ENCODE peak calls at places on chromosomes 12 and 14, in five cellular contexts. S is foreskin fibroblast, M is PC-3, H is AG04450, F is astrocyte of the spinal cord. C is an unnamed sample.

GRCh38 chr14:104094709-104095425 is 9.4 kb downstream of the ASPG start:
- DNase-seq in M (peak), S (peak), F (peak), H (no peak), C (peak)

GRCh38 chr12:92829683-92830282 is 99.3 kb downstream of the EEA1 start:
- DNase-seq in M (no peak), H (no peak), S (no peak), F (no peak), C (no peak)

GRCh38 chr12:42588308-42588836 is 1.2 kb downstream of the PRICKLE1 start:
- DNase-seq in S (no peak), F (no peak), M (peak), H (no peak), C (no peak)

GRCh38 chr14:71244341-71244740 is 337.1 kb downstream of the PCNX1 start:
- DNase-seq in F (no peak), M (no peak), H (no peak), S (peak), C (no peak)

GRCh38 chr12:43109626-43110345 is 442.2 kb downstream of the ADAMTS20 start:
- DNase-seq in M (no peak), F (no peak), S (peak), H (no peak), C (no peak)

GRCh38 chr14:30681752-30682355 is 59.7 kb downstream of the SCFD1 start:
- DNase-seq in M (peak), S (no peak), H (no peak), F (peak), C (peak)

GRCh38 chr12:20748198-20748597 is 53.1 kb downstream of the SLCO1C1 start:
- DNase-seq in F (no peak), S (no peak), M (no peak), H (no peak), C (no peak)

GRCh38 chr12:80709811-80710726 is 2.6 kb downstream of the MYF6 start:
- DNase-seq in F (no peak), M (peak), H (no peak), S (no peak), C (peak)

GRCh38 chr14:88189040-88189839 is 133.8 kb downstream of the KCNK10 start:
- DNase-seq in S (peak), F (peak), M (peak), H (peak), C (peak)

GRCh38 chr12:52914722-52915121 is 9.8 kb upstream of the KRT8 start:
- DNase-seq in S (no peak), F (no peak), H (no peak), M (no peak), C (no peak)

GRCh38 chr14:33019346-33019745 is 80.7 kb downstream of the NPAS3 start:
- DNase-seq in M (no peak), S (no peak), H (no peak), F (no peak), C (no peak)

GRCh38 chr14:105123981-105124836 is 44.4 kb downstream of the JAG2 start:
- DNase-seq in H (no peak), M (no peak), F (no peak), S (no peak), C (no peak)

GRCh38 chr12:79360269-79360668 is 330.5 kb downstream of the PAWR start:
- DNase-seq in M (no peak), F (no peak), H (no peak), S (no peak), C (no peak)

GRCh38 chr12:51379571-51379970 is 11.6 kb downstream of the GALNT6 start:
- DNase-seq in F (no peak), M (no peak), H (no peak), S (no peak), C (no peak)

GRCh38 chr12:120365675-120366340 is 3.2 kb downstream of the MSI1 start:
- DNase-seq in H (no peak), S (no peak), F (no peak), M (no peak), C (no peak)

GRCh38 chr14:86038401-86038985 is 508.5 kb downstream of the FLRT2 start:
- DNase-seq in H (peak), S (peak), F (peak), M (peak), C (peak)

GRCh38 chr12:28622416-28622815 is 432.2 kb downstream of the CCDC91 start:
- DNase-seq in S (peak), F (peak), H (peak), M (peak), C (peak)

GRCh38 chr14:90715993-90716392 is 100.2 kb downstream of the TTC7B start:
- DNase-seq in M (peak), S (no peak), H (no peak), F (no peak), C (no peak)
- H3K4me3 ChIP-seq in M (no peak), S (no peak), H (no peak), F (no peak), C (no peak)

DNA sequence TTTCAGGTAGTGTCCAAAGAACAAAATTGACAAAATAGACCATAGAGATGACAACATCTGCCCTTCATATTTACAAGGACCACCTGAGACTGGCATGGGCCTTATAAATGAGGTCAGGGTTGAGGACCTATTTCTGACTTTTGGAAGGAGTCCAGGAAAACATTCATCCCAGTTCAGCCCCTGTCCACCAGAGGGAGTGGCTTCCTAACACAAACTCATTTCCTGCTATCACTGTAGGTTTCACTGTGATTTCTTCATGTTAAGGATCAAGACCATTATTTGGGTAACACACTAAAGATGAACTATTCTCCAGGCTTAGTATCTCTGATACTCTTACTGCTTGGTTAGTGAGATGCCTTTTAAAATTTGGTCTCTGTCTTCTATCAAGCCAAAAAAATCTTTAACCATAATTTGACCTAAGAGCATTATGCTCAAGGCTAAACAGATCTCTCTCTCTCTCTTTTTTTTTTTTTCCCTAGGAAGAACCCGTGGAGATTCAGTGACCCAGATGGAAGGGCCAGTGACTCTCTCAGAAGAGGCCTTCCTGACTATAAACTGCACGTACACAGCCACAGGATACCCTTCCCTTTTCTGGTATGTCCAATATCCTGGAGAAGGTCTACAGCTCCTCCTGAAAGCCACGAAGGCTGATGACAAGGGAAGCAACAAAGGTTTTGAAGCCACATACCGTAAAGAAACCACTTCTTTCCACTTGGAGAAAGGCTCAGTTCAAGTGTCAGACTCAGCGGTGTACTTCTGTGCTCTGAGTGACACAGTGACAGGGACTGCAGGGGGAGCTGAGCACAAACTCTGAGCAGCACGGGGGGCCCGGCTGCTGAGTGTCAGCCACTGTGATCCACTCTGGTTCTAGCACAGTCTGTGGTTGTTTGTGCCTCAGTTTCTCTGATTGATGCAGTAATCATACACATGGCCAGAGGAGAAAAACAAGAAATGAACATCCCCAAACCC is 267.6 kb upstream of the OR4E1 start:
- DNase-seq in M (peak), S (no peak), F (peak), H (no peak), C (peak)
- TF ChIP-seq CTCF in M (peak), S (peak), F (peak), H (peak), C (peak)

DNA sequence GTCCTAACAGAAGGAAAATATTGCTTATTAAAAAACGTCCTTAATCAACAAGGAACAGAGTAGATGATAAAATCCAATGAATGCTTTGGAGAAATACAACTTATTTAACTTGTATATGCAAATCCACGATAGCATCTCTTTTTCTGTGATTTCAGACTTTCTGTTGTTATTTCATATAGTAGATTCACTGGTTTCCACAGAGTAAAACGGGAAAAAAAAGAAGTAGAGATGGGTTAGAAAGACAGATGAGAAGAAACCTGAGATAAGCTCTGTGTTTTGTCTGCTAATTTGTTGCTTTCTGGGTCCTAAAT is 447.7 kb downstream of the RERGL start:
- DNase-seq in F (no peak), S (no peak), H (no peak), M (no peak), C (no peak)
- H3K4me3 ChIP-seq in F (no peak), S (no peak), H (no peak), M (peak), C (peak)

DNA sequence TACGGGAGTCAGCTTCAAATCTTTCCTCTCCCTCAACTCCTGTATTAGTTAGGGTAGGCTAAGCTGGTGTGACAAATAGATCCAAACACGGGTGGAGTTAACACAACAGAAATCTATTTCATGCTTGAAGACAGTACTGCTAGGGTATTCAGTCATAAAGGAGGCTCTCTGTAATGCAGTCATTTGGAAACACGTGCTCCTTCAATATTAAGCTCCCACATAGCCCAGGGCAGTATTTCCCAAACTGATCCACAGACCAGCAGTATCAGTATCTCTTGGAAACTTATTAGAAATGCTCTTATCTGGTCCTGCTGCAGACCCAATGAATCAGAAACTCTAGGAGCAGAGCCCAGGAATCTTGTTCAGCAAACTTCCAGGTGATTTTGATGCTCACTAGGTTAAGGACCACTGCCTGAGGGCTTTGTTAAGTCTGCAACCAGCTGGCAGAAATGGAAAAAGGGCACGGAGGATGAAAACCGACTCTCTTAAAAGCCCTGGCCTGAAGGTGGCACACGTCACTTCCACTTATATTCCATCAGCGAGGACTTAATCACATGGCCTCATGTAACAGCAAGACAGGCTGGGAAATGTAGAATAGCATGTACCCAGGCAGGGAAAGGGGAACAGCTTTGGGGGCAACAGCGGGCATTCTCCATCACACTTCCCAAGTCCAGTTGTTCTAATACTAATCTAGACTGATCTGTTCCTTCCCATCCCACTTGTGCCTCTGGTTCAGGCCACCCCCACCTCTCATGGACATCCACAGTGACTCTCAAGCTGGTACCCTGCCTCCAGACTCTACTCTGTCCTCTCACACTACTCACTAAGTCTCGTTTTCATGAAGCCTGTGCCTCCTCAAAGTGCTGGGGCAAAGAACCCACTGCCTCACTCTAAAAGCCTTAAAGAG is 38.2 kb upstream of the RIC8B start:
- DNase-seq in M (peak), S (no peak), H (no peak), F (no peak), C (peak)
- TF ChIP-seq CTCF in M (peak), S (no peak), H (no peak), F (no peak), C (peak)

DNA sequence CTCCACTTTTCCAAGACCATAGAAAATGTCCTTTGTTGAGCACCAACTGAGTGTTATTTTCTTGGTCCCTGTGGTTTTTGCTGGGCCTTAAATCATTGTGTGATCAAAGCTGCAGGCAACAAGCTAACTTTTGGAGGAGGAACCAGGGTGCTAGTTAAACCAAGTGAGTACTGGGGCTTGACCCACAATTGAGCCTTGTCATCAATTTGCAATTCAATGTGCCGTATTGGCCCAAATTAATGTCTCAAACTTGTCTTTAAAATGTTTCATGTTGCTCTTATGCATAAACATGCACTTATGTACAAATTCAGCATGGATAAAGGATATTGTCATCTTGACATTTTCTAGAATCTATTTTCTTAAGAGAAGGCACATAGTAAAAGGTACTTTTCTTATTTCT is 62.3 kb downstream of the DAD1 start:
- DNase-seq in M (no peak), F (no peak), H (no peak), S (no peak), C (no peak)
- H3K4me3 ChIP-seq in M (no peak), F (no peak), H (no peak), S (no peak), C (no peak)

GRCh38 chr12:27292718-27293117 is 39.9 kb upstream of the BMAL2 start:
- DNase-seq in M (no peak), H (no peak), S (no peak), F (no peak), C (no peak)

GRCh38 chr12:27290501-27291168 is 42.0 kb upstream of the BMAL2 start:
- DNase-seq in S (no peak), F (no peak), M (no peak), H (no peak), C (no peak)

GRCh38 chr12:27291862-27292261 is 40.8 kb upstream of the BMAL2 start:
- DNase-seq in S (no peak), F (no peak), H (no peak), M (no peak), C (no peak)

GRCh38 chr12:27296674-27297073 is 36.0 kb upstream of the BMAL2 start:
- DNase-seq in F (no peak), M (no peak), H (no peak), S (no peak), C (no peak)

DNA sequence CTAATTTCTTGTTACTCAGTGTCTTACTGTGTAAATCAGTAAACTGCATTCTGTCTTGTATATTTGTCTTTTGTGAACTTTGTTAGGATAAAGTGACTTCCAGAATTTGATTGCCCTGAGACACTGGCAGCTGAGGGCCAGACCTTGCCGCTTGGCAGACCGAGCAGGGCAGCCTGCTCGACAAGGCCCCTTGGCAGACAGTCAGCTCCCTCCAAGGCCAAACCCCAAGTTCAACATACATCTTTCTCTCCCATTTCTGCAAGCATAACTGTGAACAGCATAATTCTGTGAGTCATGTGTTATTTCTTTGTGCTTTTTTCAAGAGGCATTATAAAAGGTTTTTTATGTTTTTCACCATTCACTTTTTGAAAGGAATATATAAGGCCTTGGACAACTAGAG is 39.2 kb upstream of the BMAL2 start:
- DNase-seq in M (no peak), H (no peak), F (peak), S (no peak), C (no peak)
- TF ChIP-seq CTCF in M (no peak), H (no peak), F (no peak), S (no peak), C (no peak)